ENCODE peak calls at places on chromosomes 6 and 20, in four cellular contexts. R, J, K and M are unnamed samples.

GRCh38 chr6:19879663-19880062 is 42.5 kb downstream of the ID4 start:
- DNase-seq in R (no peak), J (no peak), K (no peak), M (no peak)

GRCh38 chr6:129342243-129342642 is 367.7 kb downstream of the ARHGAP18 start:
- DNase-seq in R (no peak), J (no peak), K (no peak), M (no peak)

GRCh38 chr6:57265755-57266221 is 43.7 kb upstream of the RAB23 start:
- DNase-seq in R (no peak), J (no peak), K (no peak), M (no peak)

GRCh38 chr6:151181701-151182367 is 57.9 kb upstream of the AKAP12 start:
- DNase-seq in R (no peak), J (no peak), K (no peak), M (no peak)

GRCh38 chr6:147715035-147715434 is 206.5 kb downstream of the SAMD5 start:
- DNase-seq in R (no peak), J (no peak), K (no peak), M (no peak)

GRCh38 chr20:10337291-10337690 is 96.7 kb downstream of the MKKS start:
- DNase-seq in R (no peak), J (no peak), K (no peak), M (no peak)

GRCh38 chr6:100130630-100131029 is 136.6 kb upstream of the MCHR2 start:
- DNase-seq in R (no peak), J (no peak), K (no peak), M (no peak)

GRCh38 chr20:53778041-53778516 is 184.4 kb upstream of the ZNF217 start:
- DNase-seq in R (no peak), J (no peak), K (no peak), M (peak; percentile 93)

GRCh38 chr6:34132486-34133185 is 13.3 kb downstream of the GRM4 start:
- DNase-seq in R (no peak), J (peak; percentile 31), K (no peak), M (peak; percentile 43)

GRCh38 chr6:28634758-28635546 is 109.3 kb downstream of the GPX5 start:
- DNase-seq in R (no peak), J (no peak), K (no peak), M (peak; percentile 35)

GRCh38 chr6:83055366-83055964 is 10.2 kb downstream of the UBE3D start:
- DNase-seq in R (no peak), J (peak; percentile 24), K (peak; percentile 32), M (peak; percentile 52)

GRCh38 chr6:109369724-109370123 is 12.5 kb downstream of the CD164 start:
- DNase-seq in R (no peak), J (no peak), K (no peak), M (no peak)

GRCh38 chr6:105459049-105459448 is 56.2 kb upstream of the PREP start:
- DNase-seq in R (no peak), J (no peak), K (no peak), M (no peak)

GRCh38 chr6:133567656-133568055 is 321.3 kb upstream of the TCF21 start:
- DNase-seq in R (no peak), J (no peak), K (no peak), M (no peak)

GRCh38 chr6:134806151-134806550 is 143.8 kb downstream of the ALDH8A1 start:
- DNase-seq in R (no peak), J (no peak), K (no peak), M (no peak)

GRCh38 chr20:11108102-11108842 is 434.5 kb upstream of the JAG1 start:
- DNase-seq in R (no peak), J (no peak), K (no peak), M (no peak)

GRCh38 chr6:41723936-41724637 is 11.3 kb downstream of the TFEB start:
- DNase-seq in R (no peak), J (no peak), K (no peak), M (no peak)

GRCh38 chr20:45432294-45432693 is 16.4 kb downstream of the PIGT start:
- DNase-seq in R (no peak), J (no peak), K (no peak), M (no peak)

GRCh38 chr6:100724696-100725095 is 156.4 kb downstream of the ASCC3 start:
- DNase-seq in R (no peak), J (no peak), K (no peak), M (no peak)

GRCh38 chr20:45427236-45428149 is 11.6 kb downstream of the PIGT start:
- DNase-seq in R (no peak), J (no peak), K (no peak), M (peak; percentile 49)

GRCh38 chr6:93083337-93083736 is 336.0 kb downstream of the EPHA7 start:
- DNase-seq in R (no peak), J (no peak), K (no peak), M (no peak)
- H3K27me3 ChIP-seq in R (no peaks in the 10 kb centered on the region), J (no peaks in the 10 kb centered on the region), K (no peaks in the 10 kb centered on the region), M (no peaks in the 10 kb centered on the region)

GRCh38 chr6:152976749-152977148 is 6.1 kb downstream of the FBXO5 start:
- DNase-seq in R (no peak), J (no peak), K (no peak), M (no peak)
- H3K4me3 ChIP-seq in R (no peak overlapping the region), J (no peak overlapping the region), K (no peak overlapping the region), M (no peak overlapping the region)

GRCh38 chr20:5859611-5860010 is 90.7 kb downstream of the TRMT6 start:
- DNase-seq in R (no peak), J (no peak), K (no peak), M (no peak)

DNA sequence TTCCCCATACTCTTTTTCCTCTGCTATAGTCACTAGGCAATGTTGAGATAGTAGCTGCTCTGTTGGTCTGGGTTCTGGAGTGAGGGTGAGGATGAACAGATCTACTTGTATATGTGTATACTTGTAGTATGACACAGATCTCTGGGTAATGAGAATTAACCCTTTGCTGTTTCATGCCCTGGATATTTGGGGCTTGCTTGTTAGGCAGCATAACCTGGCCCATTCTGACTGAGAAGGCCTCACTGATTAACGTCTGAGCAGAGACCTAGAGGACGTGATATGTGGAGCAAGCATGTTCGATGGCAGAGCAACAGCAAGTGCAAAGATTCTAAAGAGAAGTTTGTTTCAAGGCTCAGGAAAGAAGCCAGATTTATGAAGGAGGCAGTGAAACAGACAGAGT is 94.4 kb downstream of the TRMT6 start:
- DNase-seq in R (no peak), J (no peak), K (no peak), M (no peak)
- H3K27me3 ChIP-seq in R (no peaks in the 10 kb centered on the region), J (no peaks in the 10 kb centered on the region), K (no peaks in the 10 kb centered on the region), M (no peaks in the 10 kb centered on the region)

GRCh38 chr20:63522091-63522868 is 1.7 kb downstream of the PPDPF start:
- DNase-seq in R (peak; percentile 73), J (no peak), K (no peak), M (no peak)
- H3K4me3 ChIP-seq in R (no peak overlapping the region), J (no peak overlapping the region), K (no peak overlapping the region), M (no peak overlapping the region)

GRCh38 chr20:57709823-57710799 is at the start of gene PMEPA1:
- DNase-seq in R (peak; percentile 95), J (peak; percentile 97), K (peak; percentile 96), M (peak; percentile 96)
- H3K27me3 ChIP-seq in R (peaks cover 34% of the 10 kb centered on the region), J (peaks cover 9% of the 10 kb centered on the region), K (no peaks in the 10 kb centered on the region), M (no peaks in the 10 kb centered on the region)

GRCh38 chr6:121335111-121336008 is 1.1 kb upstream of the TBC1D32 start:
- DNase-seq in R (no peak), J (no peak), K (no peak), M (no peak)
- H3K4me3 ChIP-seq in R (peak overlapping the region; percentile 71), J (peak overlapping the region; percentile 91), K (peak overlapping the region; percentile 53), M (peak overlapping the region; percentile 60)

GRCh38 chr20:62577447-62577846 is 64.9 kb upstream of the SLCO4A1 start:
- DNase-seq in R (no peak), J (no peak), K (no peak), M (peak; percentile 31)
- H3K27me3 ChIP-seq in R (peaks cover 96% of the 10 kb centered on the region), J (peaks cover 16% of the 10 kb centered on the region), K (no peaks in the 10 kb centered on the region), M (peaks cover 16% of the 10 kb centered on the region)

DNA sequence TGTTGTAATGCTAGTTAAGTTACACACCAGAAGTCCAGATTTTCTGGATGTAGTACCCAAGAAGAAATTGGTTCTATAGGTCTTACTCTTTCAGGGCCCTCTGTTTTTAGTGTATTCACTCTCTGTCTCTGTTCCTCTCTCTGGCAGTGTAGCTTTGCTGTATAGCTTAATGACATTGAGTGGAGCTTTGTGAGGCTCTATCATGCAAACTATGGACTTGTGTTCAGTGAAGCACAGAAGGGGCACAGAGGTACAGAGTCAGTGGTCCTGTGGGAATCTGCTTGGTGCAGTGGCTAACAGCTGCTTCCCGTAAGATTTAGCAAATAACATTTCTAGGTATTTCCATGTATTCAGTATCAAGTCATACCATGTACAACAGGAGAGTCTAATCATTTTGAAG is 26.1 kb downstream of the NKX2-4 start:
- DNase-seq in R (no peak), J (no peak), K (no peak), M (no peak)
- H3K4me3 ChIP-seq in R (no peak overlapping the region), J (no peak overlapping the region), K (no peak overlapping the region), M (no peak overlapping the region)

GRCh38 chr6:87465041-87465440 is 7.7 kb upstream of the SLC35A1 start:
- DNase-seq in R (no peak), J (no peak), K (no peak), M (no peak)
- H3K27me3 ChIP-seq in R (no peaks in the 10 kb centered on the region), J (no peaks in the 10 kb centered on the region), K (no peaks in the 10 kb centered on the region), M (no peaks in the 10 kb centered on the region)

GRCh38 chr6:143961868-143962643 is 46.0 kb downstream of the PLAGL1 start:
- DNase-seq in R (no peak), J (no peak), K (no peak), M (no peak)

GRCh38 chr6:143965503-143966171 is 42.4 kb downstream of the PLAGL1 start:
- DNase-seq in R (no peak), J (no peak), K (no peak), M (no peak)

GRCh38 chr6:143962644-143962929 is 45.5 kb downstream of the PLAGL1 start:
- DNase-seq in R (no peak), J (no peak), K (no peak), M (no peak)

GRCh38 chr6:143964667-143965066 is 43.4 kb downstream of the PLAGL1 start:
- DNase-seq in R (no peak), J (no peak), K (no peak), M (no peak)

GRCh38 chr6:143963158-143963919 is 44.7 kb downstream of the PLAGL1 start:
- DNase-seq in R (no peak), J (no peak), K (no peak), M (no peak)
- H3K4me3 ChIP-seq in R (no peak overlapping the region), J (no peak overlapping the region), K (no peak overlapping the region), M (no peak overlapping the region)